ENCODE peak calls at places on chromosomes 2 and 18, in ten cellular contexts. One of them, this sample, is unnamed.

GRCh38 chr18:24014986-24015896 is 687 bp downstream of the TTC39C start:
- DNase-seq in body of pancreas: peak
- DNase-seq in psoas muscle: peak
- DNase-seq in astrocyte of the cerebellum: no peak
- DNase-seq in fibroblast of mammary gland: peak
- DNase-seq in HCT116: no peak
- DNase-seq in right cardiac atrium: peak
- DNase-seq in lower lobe of right lung: peak
- DNase-seq in pancreas: peak
- DNase-seq in left ventricle myocardium inferior: peak
- DNase-seq in this sample: peak

GRCh38 chr2:109494351-109494750 is 119.4 kb downstream of the SEPTIN10 start:
- DNase-seq in astrocyte of the cerebellum: no peak
- DNase-seq in right cardiac atrium: no peak
- DNase-seq in left ventricle myocardium inferior: no peak
- DNase-seq in lower lobe of right lung: no peak
- DNase-seq in psoas muscle: no peak
- DNase-seq in fibroblast of mammary gland: no peak
- DNase-seq in body of pancreas: no peak
- DNase-seq in pancreas: no peak
- DNase-seq in HCT116: no peak
- DNase-seq in this sample: no peak

GRCh38 chr2:13650586-13651180 is 933.9 kb downstream of the TRIB2 start:
- DNase-seq in psoas muscle: no peak
- DNase-seq in left ventricle myocardium inferior: no peak
- DNase-seq in lower lobe of right lung: no peak
- DNase-seq in right cardiac atrium: no peak
- DNase-seq in HCT116: no peak
- DNase-seq in pancreas: no peak
- DNase-seq in fibroblast of mammary gland: peak
- DNase-seq in body of pancreas: no peak
- DNase-seq in astrocyte of the cerebellum: no peak
- DNase-seq in this sample: no peak

GRCh38 chr2:223086360-223086981 is 34.5 kb downstream of the KCNE4 start:
- DNase-seq in astrocyte of the cerebellum: no peak
- DNase-seq in fibroblast of mammary gland: no peak
- DNase-seq in psoas muscle: no peak
- DNase-seq in HCT116: no peak
- DNase-seq in body of pancreas: no peak
- DNase-seq in pancreas: no peak
- DNase-seq in lower lobe of right lung: no peak
- DNase-seq in left ventricle myocardium inferior: no peak
- DNase-seq in right cardiac atrium: no peak
- DNase-seq in this sample: no peak

GRCh38 chr2:26590439-26590838 is 50.7 kb downstream of the CIB4 start:
- DNase-seq in astrocyte of the cerebellum: no peak
- DNase-seq in fibroblast of mammary gland: no peak
- DNase-seq in left ventricle myocardium inferior: no peak
- DNase-seq in pancreas: no peak
- DNase-seq in right cardiac atrium: no peak
- DNase-seq in psoas muscle: no peak
- DNase-seq in HCT116: no peak
- DNase-seq in body of pancreas: no peak
- DNase-seq in lower lobe of right lung: no peak
- DNase-seq in this sample: no peak

GRCh38 chr2:235458839-235459273 is 35.0 kb upstream of the AGAP1 start:
- DNase-seq in right cardiac atrium: no peak
- DNase-seq in astrocyte of the cerebellum: no peak
- DNase-seq in body of pancreas: peak
- DNase-seq in psoas muscle: peak
- DNase-seq in HCT116: no peak
- DNase-seq in lower lobe of right lung: peak
- DNase-seq in fibroblast of mammary gland: peak
- DNase-seq in pancreas: peak
- DNase-seq in left ventricle myocardium inferior: peak
- DNase-seq in this sample: peak

GRCh38 chr2:43424262-43425207 is 171.3 kb downstream of the THADA start:
- DNase-seq in HCT116: no peak
- DNase-seq in astrocyte of the cerebellum: no peak
- DNase-seq in fibroblast of mammary gland: peak
- DNase-seq in pancreas: no peak
- DNase-seq in body of pancreas: no peak
- DNase-seq in lower lobe of right lung: no peak
- DNase-seq in psoas muscle: no peak
- DNase-seq in right cardiac atrium: no peak
- DNase-seq in left ventricle myocardium inferior: no peak
- DNase-seq in this sample: peak

GRCh38 chr2:105344704-105345345 is 7.5 kb downstream of the C2orf49 start:
- DNase-seq in pancreas: no peak
- DNase-seq in lower lobe of right lung: no peak
- DNase-seq in fibroblast of mammary gland: peak
- DNase-seq in HCT116: no peak
- DNase-seq in right cardiac atrium: no peak
- DNase-seq in astrocyte of the cerebellum: peak
- DNase-seq in psoas muscle: no peak
- DNase-seq in left ventricle myocardium inferior: no peak
- DNase-seq in body of pancreas: no peak
- DNase-seq in this sample: no peak

GRCh38 chr2:38104598-38104997 is 28.6 kb upstream of the CYP1B1 start:
- DNase-seq in HCT116: no peak
- DNase-seq in psoas muscle: no peak
- DNase-seq in lower lobe of right lung: no peak
- DNase-seq in pancreas: no peak
- DNase-seq in astrocyte of the cerebellum: no peak
- DNase-seq in right cardiac atrium: no peak
- DNase-seq in body of pancreas: no peak
- DNase-seq in fibroblast of mammary gland: no peak
- DNase-seq in left ventricle myocardium inferior: no peak
- DNase-seq in this sample: no peak

GRCh38 chr18:42931501-42931900 is 184.0 kb downstream of the RIT2 start:
- DNase-seq in HCT116: no peak
- DNase-seq in fibroblast of mammary gland: peak
- DNase-seq in left ventricle myocardium inferior: no peak
- DNase-seq in astrocyte of the cerebellum: peak
- DNase-seq in pancreas: no peak
- DNase-seq in lower lobe of right lung: no peak
- DNase-seq in psoas muscle: no peak
- DNase-seq in right cardiac atrium: no peak
- DNase-seq in body of pancreas: no peak
- DNase-seq in this sample: peak

GRCh38 chr2:38666578-38666926 is 638 bp downstream of the GALM start:
- DNase-seq in body of pancreas: peak
- DNase-seq in HCT116: no peak
- DNase-seq in astrocyte of the cerebellum: no peak
- DNase-seq in pancreas: no peak
- DNase-seq in right cardiac atrium: no peak
- DNase-seq in fibroblast of mammary gland: peak
- DNase-seq in lower lobe of right lung: peak
- DNase-seq in left ventricle myocardium inferior: no peak
- DNase-seq in psoas muscle: no peak
- DNase-seq in this sample: no peak

GRCh38 chr2:221431477-221431876 is 140.6 kb downstream of the EPHA4 start:
- DNase-seq in left ventricle myocardium inferior: no peak
- DNase-seq in lower lobe of right lung: no peak
- DNase-seq in fibroblast of mammary gland: no peak
- DNase-seq in body of pancreas: peak
- DNase-seq in right cardiac atrium: no peak
- DNase-seq in HCT116: no peak
- DNase-seq in astrocyte of the cerebellum: no peak
- DNase-seq in pancreas: no peak
- DNase-seq in psoas muscle: no peak
- DNase-seq in this sample: no peak

GRCh38 chr2:158391876-158392275 is 64.7 kb downstream of the CCDC148 start:
- DNase-seq in fibroblast of mammary gland: peak
- DNase-seq in pancreas: no peak
- DNase-seq in lower lobe of right lung: no peak
- DNase-seq in psoas muscle: no peak
- DNase-seq in body of pancreas: no peak
- DNase-seq in HCT116: peak
- DNase-seq in right cardiac atrium: no peak
- DNase-seq in left ventricle myocardium inferior: no peak
- DNase-seq in astrocyte of the cerebellum: no peak
- DNase-seq in this sample: no peak

GRCh38 chr2:28979576-28980366 is 1.3 kb upstream of the TOGARAM2 start:
- DNase-seq in lower lobe of right lung: no peak
- DNase-seq in psoas muscle: no peak
- DNase-seq in astrocyte of the cerebellum: no peak
- DNase-seq in HCT116: no peak
- DNase-seq in body of pancreas: peak
- DNase-seq in right cardiac atrium: peak
- DNase-seq in pancreas: no peak
- DNase-seq in left ventricle myocardium inferior: peak
- DNase-seq in fibroblast of mammary gland: no peak
- DNase-seq in this sample: no peak

GRCh38 chr2:7053650-7054262 is 136.5 kb downstream of the RNF144A start:
- DNase-seq in lower lobe of right lung: no peak
- DNase-seq in astrocyte of the cerebellum: no peak
- DNase-seq in psoas muscle: no peak
- DNase-seq in body of pancreas: peak
- DNase-seq in right cardiac atrium: no peak
- DNase-seq in pancreas: peak
- DNase-seq in fibroblast of mammary gland: no peak
- DNase-seq in HCT116: no peak
- DNase-seq in left ventricle myocardium inferior: no peak
- DNase-seq in this sample: no peak

GRCh38 chr2:5849596-5849995 is 157.4 kb downstream of the SOX11 start:
- DNase-seq in pancreas: no peak
- DNase-seq in psoas muscle: no peak
- DNase-seq in lower lobe of right lung: no peak
- DNase-seq in astrocyte of the cerebellum: no peak
- DNase-seq in left ventricle myocardium inferior: no peak
- DNase-seq in right cardiac atrium: no peak
- DNase-seq in fibroblast of mammary gland: no peak
- DNase-seq in body of pancreas: no peak
- DNase-seq in HCT116: no peak
- DNase-seq in this sample: no peak

GRCh38 chr2:201768918-201769317 is 11.8 kb downstream of the ALS2 start:
- DNase-seq in psoas muscle: no peak
- DNase-seq in left ventricle myocardium inferior: no peak
- DNase-seq in fibroblast of mammary gland: no peak
- DNase-seq in astrocyte of the cerebellum: peak
- DNase-seq in HCT116: no peak
- DNase-seq in lower lobe of right lung: no peak
- DNase-seq in right cardiac atrium: no peak
- DNase-seq in body of pancreas: no peak
- DNase-seq in pancreas: no peak
- DNase-seq in this sample: no peak

GRCh38 chr2:73268831-73269685 is 15.2 kb downstream of the FBXO41 start:
- DNase-seq in lower lobe of right lung: no peak
- DNase-seq in psoas muscle: no peak
- DNase-seq in body of pancreas: peak
- DNase-seq in HCT116: peak
- DNase-seq in fibroblast of mammary gland: no peak
- DNase-seq in pancreas: peak
- DNase-seq in left ventricle myocardium inferior: no peak
- DNase-seq in astrocyte of the cerebellum: no peak
- DNase-seq in right cardiac atrium: no peak
- DNase-seq in this sample: no peak
- H3K4me3 ChIP-seq in lower lobe of right lung: peak
- H3K4me3 ChIP-seq in psoas muscle: peak
- H3K4me3 ChIP-seq in body of pancreas: no peak
- H3K4me3 ChIP-seq in HCT116: peak
- H3K4me3 ChIP-seq in fibroblast of mammary gland: no peak
- H3K4me3 ChIP-seq in pancreas: peak
- H3K4me3 ChIP-seq in left ventricle myocardium inferior: peak
- H3K4me3 ChIP-seq in astrocyte of the cerebellum: peak
- H3K4me3 ChIP-seq in right cardiac atrium: peak
- H3K4me3 ChIP-seq in this sample: peak

GRCh38 chr2:177314194-177314593 is 49.7 kb upstream of the NFE2L2 start:
- DNase-seq in left ventricle myocardium inferior: no peak
- DNase-seq in fibroblast of mammary gland: peak
- DNase-seq in HCT116: no peak
- DNase-seq in right cardiac atrium: no peak
- DNase-seq in body of pancreas: no peak
- DNase-seq in lower lobe of right lung: no peak
- DNase-seq in astrocyte of the cerebellum: peak
- DNase-seq in psoas muscle: no peak
- DNase-seq in pancreas: no peak
- DNase-seq in this sample: peak
- H3K4me3 ChIP-seq in left ventricle myocardium inferior: no peak
- H3K4me3 ChIP-seq in fibroblast of mammary gland: no peak
- H3K4me3 ChIP-seq in HCT116: no peak
- H3K4me3 ChIP-seq in right cardiac atrium: no peak
- H3K4me3 ChIP-seq in body of pancreas: no peak
- H3K4me3 ChIP-seq in lower lobe of right lung: no peak
- H3K4me3 ChIP-seq in astrocyte of the cerebellum: no peak
- H3K4me3 ChIP-seq in psoas muscle: no peak
- H3K4me3 ChIP-seq in pancreas: no peak
- H3K4me3 ChIP-seq in this sample: no peak

DNA sequence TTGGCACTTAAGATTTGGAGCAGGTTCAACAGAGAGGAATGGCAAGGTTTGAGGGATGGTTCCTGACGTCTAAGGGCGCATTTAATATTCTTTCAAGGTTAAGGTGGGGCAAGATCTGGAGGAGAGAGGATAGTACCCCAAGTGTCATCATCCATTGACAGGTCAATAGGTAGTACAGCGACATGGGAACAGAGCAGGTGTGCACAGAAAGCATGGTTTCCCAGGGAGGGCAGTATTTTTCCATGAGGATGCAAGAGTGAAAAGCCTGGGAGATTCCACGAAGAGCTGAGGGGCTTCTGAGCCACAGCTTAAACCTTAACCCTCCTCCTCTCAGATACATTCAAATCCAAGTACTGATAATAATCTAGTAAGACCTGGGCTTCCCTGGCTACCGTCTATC is 9.1 kb downstream of the HES6 start:
- DNase-seq in lower lobe of right lung: no peak
- DNase-seq in pancreas: no peak
- DNase-seq in fibroblast of mammary gland: no peak
- DNase-seq in right cardiac atrium: no peak
- DNase-seq in body of pancreas: peak
- DNase-seq in HCT116: no peak
- DNase-seq in left ventricle myocardium inferior: no peak
- DNase-seq in psoas muscle: no peak
- DNase-seq in astrocyte of the cerebellum: no peak
- DNase-seq in this sample: no peak
- H3K4me3 ChIP-seq in lower lobe of right lung: peak
- H3K4me3 ChIP-seq in pancreas: peak
- H3K4me3 ChIP-seq in fibroblast of mammary gland: no peak
- H3K4me3 ChIP-seq in right cardiac atrium: no peak
- H3K4me3 ChIP-seq in body of pancreas: no peak
- H3K4me3 ChIP-seq in HCT116: no peak
- H3K4me3 ChIP-seq in left ventricle myocardium inferior: peak
- H3K4me3 ChIP-seq in psoas muscle: peak
- H3K4me3 ChIP-seq in astrocyte of the cerebellum: no peak
- H3K4me3 ChIP-seq in this sample: no peak

DNA sequence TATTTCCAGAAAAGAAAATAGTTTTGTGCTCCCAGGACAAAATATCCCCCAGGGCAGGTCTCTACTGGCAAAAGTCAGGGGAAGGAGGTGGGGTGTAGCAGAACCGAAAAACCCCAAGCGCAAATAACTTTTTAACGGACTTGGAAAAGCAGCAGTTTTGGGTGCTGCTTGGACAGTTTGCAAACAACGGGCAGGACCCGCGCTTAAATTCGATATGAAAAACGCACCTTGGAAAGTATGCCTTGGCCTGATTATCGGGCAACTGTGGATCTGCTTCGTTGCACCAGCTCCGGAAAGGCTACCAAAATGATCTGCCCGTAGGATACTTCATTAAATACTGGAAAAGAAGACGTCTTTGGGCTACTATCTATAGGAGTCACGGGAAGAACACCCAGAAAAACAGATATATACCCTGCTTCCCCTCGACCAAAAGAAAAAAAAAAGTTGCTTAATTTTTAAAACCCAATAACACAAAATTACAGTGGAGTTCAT is 2.9 kb upstream of the KCTD1 start:
- DNase-seq in pancreas: no peak
- DNase-seq in astrocyte of the cerebellum: no peak
- DNase-seq in right cardiac atrium: no peak
- DNase-seq in body of pancreas: no peak
- DNase-seq in HCT116: no peak
- DNase-seq in psoas muscle: no peak
- DNase-seq in fibroblast of mammary gland: no peak
- DNase-seq in left ventricle myocardium inferior: no peak
- DNase-seq in lower lobe of right lung: no peak
- DNase-seq in this sample: no peak
- H3K4me3 ChIP-seq in pancreas: no peak
- H3K4me3 ChIP-seq in astrocyte of the cerebellum: peak
- H3K4me3 ChIP-seq in right cardiac atrium: peak
- H3K4me3 ChIP-seq in body of pancreas: no peak
- H3K4me3 ChIP-seq in HCT116: no peak
- H3K4me3 ChIP-seq in psoas muscle: peak
- H3K4me3 ChIP-seq in fibroblast of mammary gland: no peak
- H3K4me3 ChIP-seq in left ventricle myocardium inferior: peak
- H3K4me3 ChIP-seq in lower lobe of right lung: peak
- H3K4me3 ChIP-seq in this sample: peak